ENCODE peak calls at places on chromosomes 3 and 15, in ten cellular contexts. P, T, K, B, H, I, S, V, N and L are unnamed samples.

GRCh38 chr3:10835406-10835805 is 19.4 kb downstream of the SLC6A11 start:
- DNase-seq in T (no peak), P (no peak), B (no peak), V (peak; percentile 38), I (no peak), N (peak; percentile 43), S (no peak), K (no peak), H (no peak), L (no peak)

GRCh38 chr3:41198046-41198445 is 1.3 kb upstream of the CTNNB1 start:
- DNase-seq in K (no peak), S (no peak), P (no peak), I (no peak), N (peak; percentile 6), V (no peak), H (no peak), T (no peak), B (no peak), L (no peak)

GRCh38 chr3:64321747-64322146 is 96.5 kb upstream of the PRICKLE2 start:
- DNase-seq in P (no peak), K (peak; percentile 95), T (no peak), H (no peak), V (no peak), B (no peak), N (no peak), I (no peak), S (peak; percentile 22), L (no peak)

GRCh38 chr15:75508741-75509532 is 57.4 kb upstream of the SIN3A start:
- DNase-seq in I (no peak), H (peak; percentile 35), V (no peak), K (peak; percentile 53), S (peak; percentile 33), B (no peak), N (peak; percentile 57), P (no peak), T (no peak), L (no peak)

GRCh38 chr3:151467069-151467468 is 6.2 kb upstream of the IGSF10 start:
- DNase-seq in H (no peak), B (no peak), V (no peak), I (no peak), N (peak; percentile 52), P (no peak), T (no peak), S (no peak), K (no peak), L (no peak)

GRCh38 chr3:172225215-172225707 is 185.9 kb downstream of the FNDC3B start:
- DNase-seq in V (no peak), H (no peak), P (no peak), T (no peak), B (no peak), I (no peak), N (no peak), K (no peak), S (no peak), L (no peak)

GRCh38 chr3:23752126-23752525 is 53.6 kb upstream of the UBE2E1 start:
- DNase-seq in N (no peak), V (no peak), K (peak; percentile 60), B (no peak), T (no peak), H (no peak), I (no peak), P (no peak), S (no peak), L (no peak)

GRCh38 chr3:66625464-66626216 is 124.8 kb upstream of the LRIG1 start:
- DNase-seq in T (no peak), S (no peak), B (no peak), I (no peak), P (no peak), K (no peak), H (no peak), V (no peak), N (no peak), L (no peak)

GRCh38 chr3:141949394-141949793 is 73.0 kb downstream of the ATP1B3 start:
- DNase-seq in I (peak; percentile 15), B (no peak), N (no peak), H (no peak), V (no peak), T (no peak), S (no peak), P (no peak), K (no peak), L (no peak)

GRCh38 chr15:91142097-91142744 is 42.2 kb downstream of the SV2B start:
- DNase-seq in V (no peak), T (no peak), S (peak; percentile 22), N (peak; percentile 70), H (peak; percentile 42), K (no peak), B (no peak), I (no peak), P (no peak), L (no peak)

GRCh38 chr3:3551976-3552375 is 247.3 kb upstream of the LRRN1 start:
- DNase-seq in B (no peak), K (peak; percentile 69), I (no peak), H (no peak), N (no peak), V (no peak), T (no peak), S (no peak), P (no peak), L (no peak)

GRCh38 chr3:150887031-150887430 is 18.2 kb downstream of the MINDY4B start:
- DNase-seq in P (no peak), V (no peak), H (no peak), K (peak; percentile 45), T (no peak), B (no peak), S (no peak), N (no peak), I (no peak), L (no peak)

GRCh38 chr3:83873550-83873949 is 1085.2 kb upstream of the CADM2 start:
- DNase-seq in I (no peak), K (peak; percentile 77), N (no peak), H (peak; percentile 1), P (no peak), V (no peak), T (no peak), S (no peak), B (no peak), L (no peak)

GRCh38 chr15:88695046-88695445 is 56.2 kb downstream of the ISG20 start:
- DNase-seq in N (no peak), I (no peak), V (no peak), B (no peak), K (no peak), H (no peak), S (no peak), T (no peak), P (no peak), L (peak; percentile 17)

GRCh38 chr15:35014265-35014664 is 26.2 kb upstream of the ZNF770 start:
- DNase-seq in H (no peak), K (no peak), N (no peak), V (no peak), P (no peak), S (no peak), I (no peak), B (no peak), T (no peak), L (no peak)

GRCh38 chr3:127556565-127556964 is 34.0 kb downstream of the TPRA1 start:
- DNase-seq in N (no peak), P (no peak), I (no peak), K (no peak), H (no peak), V (no peak), T (no peak), S (no peak), B (no peak), L (no peak)
- TF ChIP-seq CTCF in N (no peak), P (no peak), I (no peak), K (peak; percentile 17), H (no peak), V (no peak), T (no peak), S (peak; percentile 11), B (peak; percentile 15), L (no peak)

GRCh38 chr3:43288850-43289249 is 2.5 kb downstream of the SNRK start:
- DNase-seq in T (no peak), S (no peak), H (no peak), N (no peak), P (no peak), I (no peak), K (no peak), V (no peak), B (no peak), L (no peak)
- H3K4me3 ChIP-seq in T (peak overlapping the region; percentile 87), S (no peak overlapping the region), H (peak overlapping the region; percentile 89), N (peak overlapping the region; percentile 96), P (peak overlapping the region; percentile 57), I (no peak overlapping the region), K (peak overlapping the region; percentile 81), V (peak overlapping the region; percentile 91), B (peak overlapping the region; percentile 97), L (peak overlapping the region; percentile 10)

GRCh38 chr3:29705906-29706507 is 425.1 kb downstream of the RBMS3 start:
- DNase-seq in N (no peak), B (no peak), P (no peak), V (no peak), I (no peak), T (no peak), K (no peak), H (no peak), S (no peak), L (no peak)
- TF ChIP-seq CTCF in N (no peak), B (no peak), P (no peak), V (no peak), I (no peak), T (no peak), K (no peak), H (no peak), S (no peak), L (no peak)

GRCh38 chr3:54954516-54954915 is 26.7 kb upstream of the LRTM1 start:
- DNase-seq in I (no peak), H (no peak), T (no peak), K (peak; percentile 40), B (no peak), S (no peak), V (no peak), N (no peak), P (no peak), L (no peak)

GRCh38 chr3:54950391-54951003 is 22.6 kb upstream of the LRTM1 start:
- DNase-seq in T (no peak), V (no peak), S (no peak), K (no peak), N (no peak), I (no peak), B (no peak), H (no peak), P (no peak), L (no peak)

GRCh38 chr3:54951405-54951804 is 23.5 kb upstream of the LRTM1 start:
- DNase-seq in P (no peak), T (peak; percentile 7), B (no peak), N (peak; percentile 40), V (peak; percentile 76), H (peak; percentile 4), S (no peak), I (peak; percentile 78), K (peak; percentile 93), L (peak; percentile 72)

GRCh38 chr3:54954019-54954418 is 26.2 kb upstream of the LRTM1 start:
- DNase-seq in K (peak; percentile 96), P (no peak), N (no peak), B (no peak), H (no peak), S (peak; percentile 3), T (no peak), I (no peak), V (no peak), L (peak; percentile 61)

DNA sequence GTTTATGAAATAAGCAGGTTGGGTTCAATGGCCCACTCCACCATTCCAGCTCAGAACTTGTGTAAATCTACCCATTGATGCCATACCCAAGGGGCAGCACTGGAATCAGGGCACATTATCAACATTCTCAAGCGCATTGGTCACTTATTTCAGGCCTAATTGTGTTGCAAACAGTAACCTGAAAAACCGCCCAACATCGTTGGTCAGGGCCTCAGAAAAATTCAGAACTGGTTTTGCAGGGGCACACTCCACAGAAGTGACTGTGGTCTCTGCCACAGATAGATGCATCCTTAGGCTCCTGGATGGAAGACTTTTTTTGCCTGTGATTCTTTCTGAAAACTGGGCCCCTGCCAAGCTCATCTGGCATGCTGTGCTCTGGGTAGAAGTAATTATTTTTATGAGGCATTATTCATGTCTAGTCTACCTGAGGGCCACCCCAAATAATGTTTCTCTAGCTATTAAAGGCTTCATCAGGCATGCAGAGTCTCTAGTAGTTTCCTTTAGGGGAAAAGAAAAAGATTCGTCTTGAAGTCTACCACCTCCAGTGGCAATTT is 21.7 kb upstream of the LRTM1 start:
- DNase-seq in T (no peak), V (no peak), H (no peak), P (no peak), S (no peak), I (no peak), N (no peak), B (no peak), K (no peak), L (no peak)
- H3K4me3 ChIP-seq in T (no peak overlapping the region), V (no peak overlapping the region), H (no peak overlapping the region), P (no peak overlapping the region), S (no peak overlapping the region), I (no peak overlapping the region), N (no peak overlapping the region), B (no peak overlapping the region), K (no peak overlapping the region), L (no peak overlapping the region)